ENCODE peak calls at places on chromosomes 5 and 9, in ten cellular contexts. S is spleen; O is sciatic nerve; V is stimulated activated CD8-positive, alpha-beta memory T cell treated with anti-CD3 and anti-CD28 coated beads, Interleukin-7, amount 100 ng/mL, for 1 hour; A is GM12892; C is left cardiac atrium; Y is GM12865; D is psoas muscle; I is AG09319; Z is heart left ventricle. N is an unnamed sample.

GRCh38 chr9:120913673-120914266 is 12.8 kb downstream of the TRAF1 start:
- DNase-seq in I (no peak), Y (no peak), O (no peak), A (no peak), S (no peak), D (no peak), Z (no peak), C (no peak), V (no peak), N (no peak)

GRCh38 chr5:94314507-94315170 is 303.8 kb downstream of the KIAA0825 start:
- DNase-seq in D (no peak), A (no peak), C (no peak), S (no peak), O (no peak), I (no peak), Z (no peak), V (no peak), Y (no peak), N (no peak)

GRCh38 chr5:111853748-111854147 is 96.8 kb upstream of the NREP start:
- DNase-seq in A (no peak), Y (peak), Z (peak), O (no peak), C (no peak), S (no peak), D (no peak), I (no peak), V (no peak), N (no peak)

GRCh38 chr9:17783227-17783626 is 204.4 kb downstream of the SH3GL2 start:
- DNase-seq in Z (no peak), Y (no peak), D (no peak), I (no peak), C (no peak), V (no peak), S (no peak), O (no peak), A (no peak), N (no peak)

GRCh38 chr5:68116868-68117411 is 98.6 kb upstream of the PIK3R1 start:
- DNase-seq in I (no peak), Z (no peak), Y (no peak), V (no peak), A (no peak), S (no peak), D (no peak), O (no peak), C (no peak), N (no peak)

GRCh38 chr9:82513242-82513750 is 524.7 kb downstream of the SPATA31D1 start:
- DNase-seq in Z (no peak), I (no peak), S (no peak), V (no peak), O (no peak), A (no peak), C (no peak), D (no peak), Y (no peak), N (no peak)

GRCh38 chr9:76414656-76415055 is 20.4 kb upstream of the RFK start:
- DNase-seq in V (no peak), O (no peak), C (no peak), Y (peak), Z (no peak), D (no peak), A (no peak), I (no peak), S (no peak), N (no peak)

GRCh38 chr9:6893350-6894131 is 135.8 kb downstream of the KDM4C start:
- DNase-seq in S (no peak), O (no peak), A (no peak), D (no peak), V (no peak), I (no peak), C (no peak), Z (no peak), Y (peak), N (no peak)

GRCh38 chr9:72476617-72477375 is 44.6 kb upstream of the TMC1 start:
- DNase-seq in A (no peak), S (no peak), O (no peak), D (no peak), Y (no peak), Z (no peak), C (no peak), V (no peak), I (no peak), N (peak)

GRCh38 chr9:88653926-88654325 is 118.9 kb downstream of the NXNL2 start:
- DNase-seq in C (no peak), D (no peak), Y (no peak), S (no peak), V (no peak), I (no peak), O (no peak), Z (no peak), A (no peak), N (no peak)

GRCh38 chr5:172421-172820 is 18.9 kb upstream of the LRRC14B start:
- DNase-seq in Z (peak), V (no peak), D (peak), O (no peak), C (peak), S (peak), I (no peak), Y (no peak), A (peak), N (no peak)